ENCODE peak calls at places on chromosomes 12 and 14, in ten cellular contexts. X, U, M, Z, I, Y, P, H, S and K are unnamed samples.

GRCh38 chr12:32261638-32262037 is 137.7 kb upstream of the FGD4 start:
- DNase-seq in X (no peak), U (no peak), M (peak), Z (no peak), I (no peak), Y (no peak), P (no peak), H (no peak), S (no peak), K (no peak)

GRCh38 chr12:104604995-104605675 is 148.4 kb downstream of the CHST11 start:
- DNase-seq in X (peak), U (peak), M (no peak), Z (peak), I (no peak), Y (no peak), P (no peak), H (no peak), S (no peak), K (no peak)

GRCh38 chr14:98208943-98209342 is 1063.1 kb downstream of the BCL11B start:
- DNase-seq in X (no peak), U (no peak), M (no peak), Z (no peak), I (no peak), Y (no peak), P (no peak), H (no peak), S (no peak), K (no peak)

GRCh38 chr12:114392909-114393308 is 13.0 kb downstream of the TBX5 start:
- DNase-seq in X (no peak), U (no peak), M (no peak), Z (no peak), I (peak), Y (no peak), P (no peak), H (no peak), S (peak), K (no peak)

GRCh38 chr12:78062781-78063180 is 232.1 kb downstream of the NAV3 start:
- DNase-seq in X (no peak), U (peak), M (peak), Z (no peak), I (peak), Y (no peak), P (no peak), H (no peak), S (peak), K (peak)

GRCh38 chr14:91269076-91269991 is 24.8 kb upstream of the GPR68 start:
- DNase-seq in X (no peak), U (no peak), M (peak), Z (peak), I (no peak), Y (no peak), P (no peak), H (peak), S (no peak), K (no peak)

GRCh38 chr14:21090194-21090939 is 8.1 kb downstream of the ZNF219 start:
- DNase-seq in X (peak), U (no peak), M (no peak), Z (no peak), I (no peak), Y (no peak), P (no peak), H (no peak), S (no peak), K (no peak)

GRCh38 chr14:68139466-68140110 is 320.0 kb downstream of the RAD51B start:
- DNase-seq in X (no peak), U (no peak), M (no peak), Z (no peak), I (no peak), Y (no peak), P (no peak), H (no peak), S (no peak), K (no peak)

GRCh38 chr12:122545855-122546254 is 18.8 kb downstream of the KNTC1 start:
- DNase-seq in X (no peak), U (no peak), M (no peak), Z (no peak), I (no peak), Y (no peak), P (no peak), H (no peak), S (no peak), K (no peak)

GRCh38 chr12:22530-23201 is 43.9 kb upstream of the IQSEC3 start:
- DNase-seq in X (peak), U (no peak), M (no peak), Z (no peak), I (no peak), Y (no peak), P (no peak), H (no peak), S (no peak), K (no peak)
- TF ChIP-seq CTCF in X (no peak), U (no peak), M (no peak), Z (no peak), I (no peak), Y (no peak), P (no peak), H (no peak), S (no peak), K (no peak)

GRCh38 chr12:14955876-14956811 is 5.3 kb downstream of the ARHGDIB start:
- DNase-seq in X (no peak), U (no peak), M (no peak), Z (no peak), I (no peak), Y (no peak), P (no peak), H (no peak), S (no peak), K (no peak)

GRCh38 chr12:14952295-14952995 is 9.0 kb downstream of the ARHGDIB start:
- DNase-seq in X (no peak), U (peak), M (peak), Z (no peak), I (no peak), Y (no peak), P (no peak), H (no peak), S (peak), K (peak)

GRCh38 chr12:14950982-14951746 is 10.2 kb downstream of the ARHGDIB start:
- DNase-seq in X (no peak), U (no peak), M (no peak), Z (no peak), I (no peak), Y (no peak), P (no peak), H (no peak), S (no peak), K (no peak)

GRCh38 chr12:14953752-14954151 is 7.6 kb downstream of the ARHGDIB start:
- DNase-seq in X (no peak), U (no peak), M (no peak), Z (no peak), I (no peak), Y (no peak), P (no peak), H (no peak), S (no peak), K (no peak)

GRCh38 chr12:14954269-14954668 is 7.1 kb downstream of the ARHGDIB start:
- DNase-seq in X (no peak), U (no peak), M (no peak), Z (no peak), I (no peak), Y (no peak), P (no peak), H (no peak), S (no peak), K (no peak)
- H3K4me3 ChIP-seq in X (no peak), U (no peak), M (no peak), Z (no peak), I (no peak), Y (no peak), P (no peak), H (no peak), S (no peak), K (no peak)

DNA sequence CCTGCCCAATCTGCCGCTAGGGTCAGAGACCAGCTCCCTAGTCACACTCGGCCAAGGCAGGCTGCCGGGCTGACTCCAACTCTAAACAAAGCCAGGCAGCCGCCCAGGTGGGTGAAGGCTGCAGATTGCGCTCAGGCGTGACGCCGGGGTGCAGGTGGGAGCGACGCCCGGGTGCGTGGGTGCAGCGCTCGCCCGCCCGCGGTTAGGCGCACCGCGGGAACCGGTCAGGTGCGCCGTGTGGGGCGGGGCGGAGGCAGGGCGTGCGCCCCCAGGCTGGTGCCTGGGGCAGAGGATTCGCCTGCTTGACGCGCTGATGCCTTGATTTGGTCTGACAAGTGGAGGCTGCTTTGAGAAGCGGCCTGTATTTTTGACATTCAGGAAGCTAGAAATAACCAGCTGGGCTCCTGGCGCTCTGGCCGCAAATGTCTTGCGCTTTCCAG is 126.7 kb upstream of the HIF1A start:
- DNase-seq in X (no peak), U (no peak), M (no peak), Z (no peak), I (peak), Y (no peak), P (no peak), H (peak), S (no peak), K (no peak)
- TF ChIP-seq CTCF in X (no peak), U (no peak), M (no peak), Z (no peak), I (peak), Y (no peak), P (no peak), H (peak), S (no peak), K (no peak)

DNA sequence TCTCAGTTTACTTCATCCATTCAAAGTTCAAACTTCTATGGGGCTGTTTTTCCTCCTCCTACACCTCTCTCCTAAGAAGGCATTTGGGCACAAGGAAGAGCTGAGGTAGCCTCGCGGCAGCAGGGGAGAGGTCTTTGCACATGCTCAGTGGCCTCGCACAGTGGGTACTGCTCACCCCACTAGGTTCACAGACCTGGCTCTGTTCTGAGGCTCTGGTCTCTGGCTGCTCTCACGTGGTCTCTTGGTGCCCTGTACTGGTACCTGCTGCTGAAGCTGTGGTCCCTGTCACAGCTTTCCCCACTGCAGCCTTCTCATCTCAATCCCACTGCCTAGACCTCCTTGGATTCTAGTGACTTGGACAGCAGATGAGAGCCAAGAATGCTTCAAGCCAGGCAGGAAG is 134.7 kb upstream of the CRY1 start:
- DNase-seq in X (no peak), U (no peak), M (no peak), Z (no peak), I (no peak), Y (no peak), P (no peak), H (no peak), S (no peak), K (no peak)
- H3K4me3 ChIP-seq in X (no peak), U (no peak), M (no peak), Z (no peak), I (no peak), Y (no peak), P (no peak), H (no peak), S (no peak), K (no peak)

GRCh38 chr12:57813971-57814771 is 4.4 kb downstream of the AVIL start:
- DNase-seq in X (peak), U (peak), M (peak), Z (no peak), I (no peak), Y (no peak), P (no peak), H (no peak), S (no peak), K (no peak)
- TF ChIP-seq CTCF in X (peak), U (peak), M (peak), Z (peak), I (no peak), Y (no peak), P (peak), H (no peak), S (no peak), K (no peak)

DNA sequence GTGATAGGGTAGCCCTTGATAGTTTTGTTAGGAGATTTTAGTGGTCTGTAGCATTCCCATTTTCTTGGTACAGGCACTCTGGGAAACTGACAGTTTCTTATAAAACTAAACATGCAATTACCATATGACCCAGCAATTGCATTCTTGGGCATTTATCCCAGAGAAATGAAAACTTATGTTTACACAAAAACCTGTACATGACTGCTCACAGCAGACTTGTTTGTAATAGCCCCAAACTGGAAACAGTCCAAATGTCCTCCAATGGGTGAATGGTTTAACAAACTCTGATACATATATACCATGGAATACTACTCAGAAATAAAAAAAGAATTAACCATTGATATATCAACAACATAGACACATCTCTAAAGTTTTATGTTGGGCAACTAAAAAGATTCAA is 75.5 kb downstream of the BORCS5 start:
- DNase-seq in X (no peak), U (peak), M (peak), Z (no peak), I (no peak), Y (no peak), P (no peak), H (no peak), S (no peak), K (peak)
- H3K4me3 ChIP-seq in X (no peak), U (no peak), M (no peak), Z (no peak), I (no peak), Y (no peak), P (no peak), H (no peak), S (no peak), K (no peak)

GRCh38 chr12:14900521-14901227 is 15.0 kb upstream of the MGP start:
- DNase-seq in X (no peak), U (no peak), M (no peak), Z (no peak), I (no peak), Y (no peak), P (no peak), H (no peak), S (no peak), K (no peak)
- TF ChIP-seq CTCF in X (no peak), U (no peak), M (no peak), Z (no peak), I (no peak), Y (no peak), P (no peak), H (no peak), S (no peak), K (no peak)